ENCODE peak calls at places on chromosomes 13 and 19, in four cellular contexts. T, Q, S and X are unnamed samples. For H3K4me1, the result is how much of the 10 kb centered on the place peaks cover.

GRCh38 chr13:50125556-50126377 is 110.5 kb downstream of the KCNRG start:
- DNase-seq in T (peak), Q (peak), S (peak), X (peak)

GRCh38 chr13:96003304-96003703 is 49.9 kb downstream of the UGGT2 start:
- DNase-seq in T (no peak), Q (peak), S (no peak), X (no peak)

GRCh38 chr13:42424182-42424581 is 149.8 kb upstream of the TNFSF11 start:
- DNase-seq in T (no peak), Q (no peak), S (no peak), X (no peak)

GRCh38 chr13:45392811-45393210 is 25.4 kb downstream of the SLC25A30 start:
- DNase-seq in T (peak), Q (no peak), S (no peak), X (no peak)

GRCh38 chr13:95710313-95710712 is 33.4 kb downstream of the DNAJC3 start:
- DNase-seq in T (no peak), Q (peak), S (no peak), X (no peak)

GRCh38 chr19:38898788-38899446 is 501 bp downstream of the SIRT2 start:
- DNase-seq in T (no peak), Q (peak), S (no peak), X (peak)

GRCh38 chr19:52923782-52924593 is 760 bp upstream of the ZNF888 start:
- DNase-seq in T (peak), Q (peak), S (peak), X (no peak)

GRCh38 chr19:49710372-49710951 is 19.5 kb downstream of the CPT1C start:
- DNase-seq in T (no peak), Q (peak), S (no peak), X (no peak)

GRCh38 chr19:41637484-41637883 is 10.6 kb upstream of the CEACAM4 start:
- DNase-seq in T (no peak), Q (no peak), S (no peak), X (no peak)

GRCh38 chr19:41641879-41642485 is 15.1 kb upstream of the CEACAM4 start:
- DNase-seq in T (no peak), Q (peak), S (no peak), X (no peak)

DNA sequence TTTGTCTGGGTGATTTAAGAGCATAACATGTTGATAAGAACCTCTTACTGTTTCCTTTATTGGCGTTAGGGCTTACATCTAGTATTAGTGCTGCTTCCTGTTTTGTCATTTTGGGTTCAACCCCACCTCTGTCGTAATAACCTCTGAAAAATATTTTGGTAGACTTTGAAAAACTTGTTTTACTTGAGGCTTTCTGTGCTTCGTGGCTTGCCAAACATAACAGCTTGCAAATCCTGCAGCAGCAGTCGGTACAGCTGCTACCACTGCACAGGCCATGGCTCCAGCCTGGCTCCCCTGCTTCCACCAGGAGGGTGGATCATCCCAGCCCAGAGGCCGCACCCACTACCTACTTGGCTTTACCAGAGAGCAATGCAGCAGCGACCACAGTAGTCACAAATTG is 11.8 kb upstream of the CEACAM4 start:
- DNase-seq in T (no peak), Q (no peak), S (no peak), X (no peak)
- H3K27ac ChIP-seq in T (no peak), Q (no peak), S (no peak), X (no peak)

GRCh38 chr13:26742691-26743358 is 17.8 kb downstream of the GPR12 start:
- DNase-seq in T (no peak), Q (no peak), S (no peak), X (no peak)
- H3K4me3 ChIP-seq in T (no peak), Q (no peak), S (no peak), X (no peak)

GRCh38 chr19:12749938-12750521 is 1.6 kb upstream of the BEST2 start:
- DNase-seq in T (no peak), Q (peak), S (no peak), X (peak)
- H3K4me1 ChIP-seq in T (under half), Q (under half), S (under half), X (under half)

DNA sequence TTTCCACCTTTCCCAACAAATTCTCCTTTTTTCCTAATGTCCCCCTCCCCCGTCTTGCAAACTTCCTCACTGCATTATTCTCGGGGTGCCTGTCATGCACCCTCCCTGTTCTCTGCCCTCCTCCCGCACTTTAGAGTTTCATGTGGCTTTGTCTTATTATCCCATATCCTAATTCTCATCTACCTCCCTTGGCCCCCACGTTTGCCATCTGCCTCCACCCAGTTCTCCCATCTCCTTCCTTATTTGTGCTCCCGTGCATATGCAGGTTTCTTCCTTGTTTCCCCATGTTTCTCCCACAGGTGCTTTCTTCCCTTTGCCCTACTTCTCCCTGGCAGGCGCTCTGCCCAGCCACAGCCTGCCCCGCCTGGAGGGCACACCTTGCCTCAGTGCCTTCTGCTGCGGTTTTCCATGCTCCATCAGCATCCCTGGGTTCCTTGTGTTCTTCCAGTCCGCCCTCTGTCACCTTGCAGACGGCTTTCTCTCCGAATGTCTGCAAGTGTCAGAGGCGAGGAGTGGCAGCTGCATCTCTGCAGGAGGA is 1.5 kb downstream of the SPATA13 start:
- DNase-seq in T (no peak), Q (no peak), S (no peak), X (no peak)
- H3K27ac ChIP-seq in T (no peak), Q (no peak), S (no peak), X (no peak)

GRCh38 chr13:32051156-32051555 is 19.6 kb downstream of the FRY start:
- DNase-seq in T (no peak), Q (no peak), S (no peak), X (no peak)
- H3K4me3 ChIP-seq in T (no peak), Q (no peak), S (no peak), X (no peak)